ENCODE peak calls at places on chromosome 2, in eight cellular contexts. K is SK-N-SH, W is stomach, H is GM23338, U is HCT116, O is HepG2, B is sigmoid colon, R is suprapubic skin. Q is an unnamed sample.

GRCh38 chr2:20223345-20224190 is 1.4 kb downstream of the SDC1 start:
- DNase-seq in K (peak), W (peak), H (peak), U (no peak), O (peak), B (no peak), R (peak), Q (no peak)

GRCh38 chr2:203453858-203454451 is 81.1 kb downstream of the RAPH1 start:
- DNase-seq in K (peak), W (no peak), H (peak), U (peak), O (peak), B (no peak), R (no peak), Q (no peak)

GRCh38 chr2:240727439-240727838 is 35.8 kb downstream of the AQP12A start:
- DNase-seq in K (no peak), W (no peak), H (no peak), U (no peak), O (no peak), B (no peak), R (no peak), Q (no peak)

GRCh38 chr2:217972037-217972436 is 30.8 kb downstream of the TNS1 start:
- DNase-seq in K (no peak), W (no peak), H (no peak), U (no peak), O (no peak), B (no peak), R (peak), Q (no peak)

GRCh38 chr2:108965540-108966299 is 23.3 kb downstream of the EDAR start:
- DNase-seq in K (no peak), W (no peak), H (no peak), U (no peak), O (no peak), B (no peak), R (peak), Q (no peak)

GRCh38 chr2:62344472-62344871 is 148.6 kb downstream of the B3GNT2 start:
- DNase-seq in K (no peak), W (no peak), H (no peak), U (no peak), O (no peak), B (no peak), R (no peak), Q (no peak)

GRCh38 chr2:138334323-138334722 is 167.2 kb upstream of the SPOPL start:
- DNase-seq in K (no peak), W (no peak), H (no peak), U (no peak), O (no peak), B (no peak), R (no peak), Q (no peak)

GRCh38 chr2:98532761-98533160 is 75.6 kb downstream of the COA5 start:
- DNase-seq in K (no peak), W (no peak), H (no peak), U (no peak), O (no peak), B (no peak), R (no peak), Q (no peak)

GRCh38 chr2:105243961-105244360 is 2.4 kb downstream of the GPR45 start:
- DNase-seq in K (peak), W (no peak), H (peak), U (no peak), O (peak), B (no peak), R (no peak), Q (no peak)

GRCh38 chr2:65749549-65749948 is 317.1 kb upstream of the SPRED2 start:
- DNase-seq in K (no peak), W (no peak), H (no peak), U (no peak), O (no peak), B (no peak), R (no peak), Q (no peak)

GRCh38 chr2:26563686-26564085 is 77.5 kb downstream of the CIB4 start:
- DNase-seq in K (no peak), W (no peak), H (no peak), U (no peak), O (no peak), B (peak), R (peak), Q (no peak)

GRCh38 chr2:88016948-88017779 is 817 bp upstream of the RNU2-63P start:
- DNase-seq in K (peak), W (peak), H (peak), U (peak), O (peak), B (peak), R (peak), Q (peak)

GRCh38 chr2:6181525-6182270 is 489.5 kb downstream of the SOX11 start:
- DNase-seq in K (no peak), W (no peak), H (no peak), U (no peak), O (no peak), B (no peak), R (no peak), Q (no peak)

GRCh38 chr2:96832751-96833507 is 10.9 kb downstream of the ANKRD23 start:
- DNase-seq in K (no peak), W (peak), H (peak), U (no peak), O (no peak), B (peak), R (no peak), Q (peak)

GRCh38 chr2:207483477-207483876 is 46.3 kb upstream of the CREB1 start:
- DNase-seq in K (no peak), W (no peak), H (no peak), U (no peak), O (no peak), B (no peak), R (no peak), Q (no peak)

GRCh38 chr2:16162491-16163040 is 222.2 kb downstream of the MYCN start:
- DNase-seq in K (no peak), W (no peak), H (no peak), U (no peak), O (no peak), B (no peak), R (no peak), Q (no peak)

GRCh38 chr2:64617631-64618151 is 36.0 kb downstream of the SERTAD2 start:
- DNase-seq in K (no peak), W (peak), H (no peak), U (no peak), O (no peak), B (peak), R (no peak), Q (no peak)

GRCh38 chr2:206856474-206856873 is 82.8 kb upstream of the CPO start:
- DNase-seq in K (no peak), W (no peak), H (no peak), U (no peak), O (no peak), B (no peak), R (no peak), Q (no peak)

GRCh38 chr2:19187323-19188020 is 171.0 kb downstream of the OSR1 start:
- DNase-seq in K (no peak), W (no peak), H (no peak), U (peak), O (no peak), B (no peak), R (no peak), Q (no peak)

GRCh38 chr2:28373854-28374253 is 18.8 kb upstream of the FOSL2 start:
- DNase-seq in K (no peak), W (no peak), H (no peak), U (no peak), O (no peak), B (no peak), R (no peak), Q (no peak)

GRCh38 chr2:219638217-219638947 is 11.0 kb downstream of the SLC4A3 start:
- DNase-seq in K (no peak), W (no peak), H (peak), U (no peak), O (peak), B (peak), R (no peak), Q (no peak)

GRCh38 chr2:232838406-232838874 is 31.6 kb upstream of the SNORC start:
- DNase-seq in K (no peak), W (no peak), H (peak), U (no peak), O (peak), B (no peak), R (no peak), Q (no peak)

GRCh38 chr2:158486970-158487325 is 30.2 kb downstream of the PKP4 start:
- DNase-seq in K (no peak), W (no peak), H (no peak), U (no peak), O (no peak), B (no peak), R (no peak), Q (no peak)

GRCh38 chr2:208222351-208222750 is 32.5 kb downstream of the IDH1 start:
- DNase-seq in K (no peak), W (no peak), H (no peak), U (no peak), O (no peak), B (no peak), R (no peak), Q (no peak)

GRCh38 chr2:100292022-100292580 is 30.2 kb downstream of the LONRF2 start:
- DNase-seq in K (peak), W (peak), H (peak), U (peak), O (peak), B (peak), R (no peak), Q (no peak)

GRCh38 chr2:41853427-41854191 is 194.2 kb upstream of the PKDCC start:
- DNase-seq in K (peak), W (peak), H (peak), U (peak), O (peak), B (no peak), R (no peak), Q (peak)

GRCh38 chr2:105769504-105769903 is 24.8 kb downstream of the NCK2 start:
- DNase-seq in K (peak), W (no peak), H (peak), U (no peak), O (no peak), B (no peak), R (no peak), Q (no peak)

GRCh38 chr2:166917433-166917832 is 29.2 kb downstream of the XIRP2 start:
- DNase-seq in K (no peak), W (no peak), H (no peak), U (no peak), O (no peak), B (no peak), R (no peak), Q (no peak)

GRCh38 chr2:166916987-166917386 is 28.7 kb downstream of the XIRP2 start:
- DNase-seq in K (no peak), W (no peak), H (no peak), U (no peak), O (no peak), B (no peak), R (no peak), Q (no peak)
- TF ChIP-seq CTCF in K (no peak), W (no peak), H (no peak), U (no peak), O (no peak), B (no peak), R (no peak), Q (no peak)

GRCh38 chr2:10297950-10298349 is 4.8 kb upstream of the HPCAL1 start:
- DNase-seq in K (peak), W (peak), H (no peak), U (peak), O (peak), B (peak), R (no peak), Q (no peak)
- TF ChIP-seq POLR2AphosphoS5 in K (no peak), W (peak), H (no peak), U (peak), O (no peak), B (no peak), R (no peak), Q (no peak)

DNA sequence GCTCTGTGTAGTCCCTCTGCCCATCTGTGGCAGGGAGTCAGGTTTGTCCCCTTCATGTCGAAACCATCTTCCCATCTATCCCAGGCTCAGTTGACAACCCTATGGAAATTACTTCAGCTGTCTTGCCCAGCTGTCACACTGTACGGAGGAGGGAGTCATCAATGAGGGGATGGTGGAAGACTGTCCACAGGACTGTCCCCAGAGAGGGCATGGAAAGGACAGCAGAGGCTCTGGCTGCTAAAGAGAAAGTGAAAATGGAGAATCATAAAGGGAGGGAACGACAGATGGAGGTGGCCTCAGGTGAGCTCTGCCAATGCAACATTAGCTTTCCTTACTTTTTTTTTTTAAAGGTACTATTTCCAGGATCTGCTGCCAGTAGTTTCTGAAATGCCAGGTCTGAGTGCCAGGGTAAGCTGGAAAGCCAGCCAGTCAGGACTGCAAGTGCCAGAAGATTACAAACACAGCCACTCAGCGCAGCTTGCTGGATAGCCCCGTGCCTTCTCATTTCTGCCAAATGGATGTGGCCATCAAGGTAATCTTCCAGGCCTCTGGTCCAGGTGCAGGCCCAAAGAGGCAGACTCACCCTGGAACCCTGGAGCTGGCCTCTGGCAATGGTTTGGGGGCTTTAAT is 192.8 kb downstream of the AGPS start:
- DNase-seq in K (no peak), W (peak), H (no peak), U (no peak), O (no peak), B (peak), R (no peak), Q (peak)
- TF ChIP-seq CTCF in K (no peak), W (no peak), H (no peak), U (no peak), O (no peak), B (no peak), R (no peak), Q (no peak)

GRCh38 chr2:70769450-70769849 is 1.4 kb upstream of the ADD2 start:
- DNase-seq in K (no peak), W (no peak), H (no peak), U (no peak), O (no peak), B (no peak), R (no peak), Q (no peak)

GRCh38 chr2:70766357-70767093 is 1.5 kb downstream of the ADD2 start:
- DNase-seq in K (no peak), W (no peak), H (no peak), U (no peak), O (no peak), B (no peak), R (no peak), Q (no peak)

GRCh38 chr2:70768585-70769085 is 635 bp upstream of the ADD2 start:
- DNase-seq in K (no peak), W (no peak), H (peak), U (no peak), O (no peak), B (no peak), R (no peak), Q (no peak)

GRCh38 chr2:70767094-70767698 is 804 bp downstream of the ADD2 start:
- DNase-seq in K (peak), W (no peak), H (peak), U (no peak), O (no peak), B (no peak), R (no peak), Q (no peak)

DNA sequence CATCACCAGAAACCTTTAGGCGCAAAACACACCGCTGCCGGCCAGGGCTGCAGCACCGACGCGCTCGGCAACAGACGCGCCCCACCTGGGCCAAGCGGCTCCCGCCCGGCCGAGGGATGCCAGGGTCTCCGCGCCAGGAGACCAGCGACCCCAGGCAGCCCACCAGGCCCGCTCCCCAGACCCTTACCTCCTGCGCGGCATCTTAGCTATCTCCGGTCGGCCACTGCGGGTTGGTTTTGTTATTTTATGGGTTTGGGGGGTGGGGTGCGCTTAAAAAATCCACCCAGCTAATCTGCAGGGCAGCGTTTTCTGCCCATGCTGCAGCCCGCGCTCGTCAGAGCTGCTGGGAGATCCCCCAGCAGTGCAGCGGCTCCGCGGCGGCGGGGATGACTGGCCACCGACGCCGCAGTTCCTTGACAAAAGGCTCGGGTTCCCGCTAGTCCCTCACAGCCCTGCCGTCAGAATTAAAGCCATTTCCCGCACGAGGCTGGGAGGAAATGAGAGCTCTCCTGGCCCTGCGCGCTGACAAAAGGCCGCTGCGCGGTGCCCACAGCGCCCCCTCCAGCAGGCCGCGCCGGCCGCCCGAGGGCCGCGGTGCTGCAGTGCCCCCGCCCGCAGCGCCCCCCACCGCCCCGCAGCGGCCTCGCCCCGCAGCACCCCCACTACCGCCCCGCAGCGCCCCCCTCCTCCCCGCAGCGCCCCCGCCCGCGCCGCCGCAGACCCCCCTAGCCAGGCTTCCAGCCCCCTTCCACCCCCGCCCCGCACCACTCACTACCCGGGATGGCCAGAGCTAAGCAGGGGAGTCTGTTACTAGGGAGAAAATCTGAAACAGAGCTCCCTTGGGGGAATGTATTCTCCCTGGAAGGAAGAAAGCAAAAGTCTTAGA is at the start of gene ADD2:
- DNase-seq in K (peak), W (no peak), H (peak), U (no peak), O (no peak), B (no peak), R (no peak), Q (no peak)
- TF ChIP-seq POLR2AphosphoS5 in K (no peak), W (no peak), H (peak), U (no peak), O (no peak), B (no peak), R (no peak), Q (no peak)

GRCh38 chr2:71831208-71831577 is 316.5 kb downstream of the CYP26B1 start:
- DNase-seq in K (no peak), W (peak), H (no peak), U (no peak), O (no peak), B (no peak), R (no peak), Q (no peak)
- TF ChIP-seq CTCF in K (no peak), W (no peak), H (no peak), U (no peak), O (no peak), B (no peak), R (no peak), Q (no peak)

DNA sequence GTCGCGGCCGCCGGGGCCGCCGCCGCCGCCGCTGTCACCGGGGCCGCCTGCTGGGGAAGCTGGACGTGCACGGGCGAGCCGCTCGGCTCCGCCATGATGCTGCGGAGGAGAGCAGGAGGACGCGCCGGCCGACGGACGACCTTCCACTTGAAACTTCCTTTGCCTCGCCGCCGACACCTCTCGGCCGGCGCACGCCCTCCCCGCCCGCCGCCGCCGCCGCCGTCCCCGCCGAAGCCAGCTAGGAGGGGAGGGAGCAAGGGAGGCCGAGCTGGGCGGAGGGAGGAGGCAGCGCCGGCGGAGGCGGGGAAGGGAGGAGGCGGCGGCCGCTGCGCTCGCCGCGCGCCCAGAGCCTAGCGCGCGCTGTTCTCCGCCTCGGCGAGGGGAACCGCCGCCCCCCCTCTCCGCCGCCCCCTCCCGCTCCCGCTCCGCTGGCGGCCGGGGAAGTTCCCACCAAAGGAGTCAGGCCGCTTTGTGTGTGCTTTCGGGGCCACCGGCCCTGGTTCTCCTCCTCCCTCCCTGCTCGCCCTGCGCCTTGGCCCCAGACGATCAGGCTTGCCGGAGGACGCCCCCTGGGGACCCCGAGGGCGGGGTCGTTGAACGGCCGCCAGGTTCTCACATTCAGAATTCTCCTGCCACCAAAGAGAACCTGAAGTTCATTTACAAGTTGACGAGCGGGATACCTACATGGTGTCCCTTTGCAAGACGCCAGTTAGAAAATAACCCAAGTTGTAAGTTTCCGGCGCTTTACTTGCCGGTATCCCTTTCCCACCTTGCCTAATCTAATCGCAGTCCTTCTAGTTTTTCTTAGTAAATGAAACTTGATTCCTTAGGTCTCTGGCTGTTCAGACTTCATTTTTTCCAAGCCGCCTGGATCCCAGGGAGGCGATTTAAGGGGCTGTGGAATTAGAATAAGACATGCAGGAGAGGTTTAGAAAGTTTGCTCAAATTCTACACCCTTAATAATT is at the start of gene STK39:
- DNase-seq in K (peak), W (peak), H (peak), U (peak), O (peak), B (peak), R (peak), Q (peak)
- TF ChIP-seq POLR2AphosphoS5 in K (no peak), W (peak), H (no peak), U (peak), O (peak), B (no peak), R (no peak), Q (peak)

GRCh38 chr2:210009106-210009505 is 6.7 kb downstream of the RPE start:
- DNase-seq in K (no peak), W (no peak), H (no peak), U (no peak), O (no peak), B (no peak), R (no peak), Q (no peak)
- TF ChIP-seq CTCF in K (no peak), W (no peak), H (no peak), U (no peak), O (no peak), B (no peak), R (no peak), Q (no peak)

GRCh38 chr2:201957091-201957490 is 76.6 kb upstream of the FZD7 start:
- DNase-seq in K (no peak), W (no peak), H (no peak), U (no peak), O (no peak), B (no peak), R (no peak), Q (no peak)

GRCh38 chr2:201955231-201955630 is 78.4 kb upstream of the FZD7 start:
- DNase-seq in K (no peak), W (no peak), H (no peak), U (no peak), O (no peak), B (no peak), R (no peak), Q (no peak)

GRCh38 chr2:201953880-201954279 is 79.8 kb upstream of the FZD7 start:
- DNase-seq in K (no peak), W (no peak), H (no peak), U (no peak), O (no peak), B (peak), R (no peak), Q (no peak)

GRCh38 chr2:201956361-201956760 is 77.3 kb upstream of the FZD7 start:
- DNase-seq in K (no peak), W (no peak), H (no peak), U (no peak), O (no peak), B (no peak), R (no peak), Q (no peak)

GRCh38 chr2:201955702-201956141 is 77.9 kb upstream of the FZD7 start:
- DNase-seq in K (no peak), W (no peak), H (no peak), U (no peak), O (no peak), B (peak), R (no peak), Q (no peak)
- TF ChIP-seq POLR2AphosphoS5 in K (no peak), W (no peak), H (no peak), U (no peak), O (no peak), B (no peak), R (no peak), Q (no peak)

GRCh38 chr2:8886876-8887275 is 49.5 kb upstream of the KIDINS220 start:
- DNase-seq in K (no peak), W (no peak), H (no peak), U (no peak), O (no peak), B (no peak), R (no peak), Q (no peak)
- TF ChIP-seq CTCF in K (no peak), W (no peak), H (no peak), U (no peak), O (no peak), B (no peak), R (no peak), Q (no peak)

GRCh38 chr2:128232965-128233789 is 85.5 kb downstream of the HS6ST1 start:
- DNase-seq in K (peak), W (peak), H (peak), U (peak), O (peak), B (peak), R (peak), Q (peak)
- TF ChIP-seq POLR2AphosphoS5 in K (no peak), W (peak), H (no peak), U (no peak), O (peak), B (no peak), R (no peak), Q (peak)